ENCODE peak calls at places on chromosomes 16 and 17, in five cellular contexts. One of them, this sample, is unnamed.

GRCh38 chr16:65406076-65406475 is 284.2 kb upstream of the CDH11 start:
- DNase-seq in neuronal stem cell: no peak
- DNase-seq in fibroblast of lung: no peak
- DNase-seq in PC-3: no peak
- DNase-seq in A549: no peak
- DNase-seq in this sample: no peak

GRCh38 chr17:63573634-63574033 is 23.4 kb downstream of the DCAF7 start:
- DNase-seq in A549: peak; percentile 21
- DNase-seq in PC-3: peak; percentile 37
- DNase-seq in fibroblast of lung: no peak
- DNase-seq in neuronal stem cell: no peak
- DNase-seq in this sample: no peak

GRCh38 chr17:65389956-65390355 is 171.5 kb downstream of the AXIN2 start:
- DNase-seq in neuronal stem cell: no peak
- DNase-seq in fibroblast of lung: peak; percentile 94
- DNase-seq in PC-3: peak; percentile 97
- DNase-seq in A549: no peak
- DNase-seq in this sample: peak; percentile 75

GRCh38 chr17:50087246-50087911 is 7.8 kb upstream of the PDK2 start:
- DNase-seq in PC-3: peak; percentile 88
- DNase-seq in fibroblast of lung: peak; percentile 56
- DNase-seq in neuronal stem cell: peak; percentile 68
- DNase-seq in A549: peak; percentile 87
- DNase-seq in this sample: peak; percentile 68

GRCh38 chr16:53768593-53768992 is 64.6 kb downstream of the FTO start:
- DNase-seq in A549: peak; percentile 87
- DNase-seq in neuronal stem cell: no peak
- DNase-seq in fibroblast of lung: peak; percentile 95
- DNase-seq in PC-3: peak; percentile 90
- DNase-seq in this sample: peak; percentile 94

GRCh38 chr17:61928101-61928436 is 287 bp upstream of the INTS2 start:
- DNase-seq in neuronal stem cell: no peak
- DNase-seq in fibroblast of lung: no peak
- DNase-seq in PC-3: no peak
- DNase-seq in A549: no peak
- DNase-seq in this sample: no peak

GRCh38 chr17:72338304-72338703 is 217.5 kb downstream of the SOX9 start:
- DNase-seq in neuronal stem cell: no peak
- DNase-seq in A549: no peak
- DNase-seq in PC-3: no peak
- DNase-seq in fibroblast of lung: peak; percentile 33
- DNase-seq in this sample: no peak

GRCh38 chr17:34400301-34400931 is 37.4 kb upstream of the CCL1 start:
- DNase-seq in neuronal stem cell: no peak
- DNase-seq in PC-3: no peak
- DNase-seq in A549: no peak
- DNase-seq in fibroblast of lung: no peak
- DNase-seq in this sample: no peak

GRCh38 chr16:8781797-8782196 is 15.6 kb downstream of the TMEM186 start:
- DNase-seq in A549: no peak
- DNase-seq in fibroblast of lung: no peak
- DNase-seq in PC-3: no peak
- DNase-seq in neuronal stem cell: no peak
- DNase-seq in this sample: no peak

GRCh38 chr16:20300312-20301097 is 26.8 kb downstream of the GP2 start:
- DNase-seq in PC-3: peak; percentile 59
- DNase-seq in A549: peak; percentile 63
- DNase-seq in fibroblast of lung: peak; percentile 7
- DNase-seq in neuronal stem cell: peak; percentile 70
- DNase-seq in this sample: no peak

GRCh38 chr17:50203086-50203485 is 1.7 kb upstream of the COL1A1 start:
- DNase-seq in PC-3: no peak
- DNase-seq in fibroblast of lung: peak; percentile 78
- DNase-seq in A549: no peak
- DNase-seq in neuronal stem cell: no peak
- DNase-seq in this sample: no peak

GRCh38 chr16:13176711-13177110 is 275.3 kb downstream of the SHISA9 start:
- DNase-seq in PC-3: no peak
- DNase-seq in neuronal stem cell: no peak
- DNase-seq in fibroblast of lung: no peak
- DNase-seq in A549: no peak
- DNase-seq in this sample: peak; percentile 10

GRCh38 chr17:28657756-28658155 is 4.0 kb downstream of the SDF2 start:
- DNase-seq in PC-3: peak; percentile 66
- DNase-seq in neuronal stem cell: no peak
- DNase-seq in fibroblast of lung: peak; percentile 29
- DNase-seq in A549: no peak
- DNase-seq in this sample: no peak
- H3K4me2 ChIP-seq in PC-3: peak overlapping the region; percentile 13
- H3K4me2 ChIP-seq in neuronal stem cell: no peak overlapping the region
- H3K4me2 ChIP-seq in fibroblast of lung: no peak overlapping the region
- H3K4me2 ChIP-seq in A549: no peak overlapping the region
- H3K4me2 ChIP-seq in this sample: no peak overlapping the region

GRCh38 chr16:87380403-87380802 is 3.2 kb downstream of the FBXO31 start:
- DNase-seq in A549: no peak
- DNase-seq in PC-3: no peak
- DNase-seq in fibroblast of lung: no peak
- DNase-seq in neuronal stem cell: no peak
- DNase-seq in this sample: no peak

GRCh38 chr16:87384162-87384999 is 805 bp upstream of the FBXO31 start:
- DNase-seq in fibroblast of lung: no peak
- DNase-seq in A549: peak; percentile 76
- DNase-seq in neuronal stem cell: no peak
- DNase-seq in PC-3: no peak
- DNase-seq in this sample: peak; percentile 63

GRCh38 chr16:87380875-87381274 is 2.7 kb downstream of the FBXO31 start:
- DNase-seq in neuronal stem cell: no peak
- DNase-seq in PC-3: no peak
- DNase-seq in fibroblast of lung: peak; percentile 23
- DNase-seq in A549: no peak
- DNase-seq in this sample: no peak

GRCh38 chr16:87383522-87384161 is at the start of gene FBXO31:
- DNase-seq in neuronal stem cell: peak; percentile 96
- DNase-seq in A549: peak; percentile 95
- DNase-seq in fibroblast of lung: peak; percentile 90
- DNase-seq in PC-3: peak; percentile 64
- DNase-seq in this sample: peak; percentile 75

GRCh38 chr16:87382023-87382785 is 1.4 kb downstream of the FBXO31 start:
- DNase-seq in A549: no peak
- DNase-seq in fibroblast of lung: no peak
- DNase-seq in PC-3: no peak
- DNase-seq in neuronal stem cell: no peak
- DNase-seq in this sample: no peak
- H3K4me2 ChIP-seq in A549: peak overlapping the region; percentile 85
- H3K4me2 ChIP-seq in fibroblast of lung: peak overlapping the region; percentile 97
- H3K4me2 ChIP-seq in PC-3: peak overlapping the region; percentile 73
- H3K4me2 ChIP-seq in neuronal stem cell: peak overlapping the region; percentile 96
- H3K4me2 ChIP-seq in this sample: peak overlapping the region; percentile 94

GRCh38 chr16:85026696-85027095 is 899 bp upstream of the KIAA0513 start:
- DNase-seq in neuronal stem cell: no peak
- DNase-seq in A549: no peak
- DNase-seq in PC-3: peak; percentile 19
- DNase-seq in fibroblast of lung: no peak
- DNase-seq in this sample: peak; percentile 68

GRCh38 chr16:85028638-85029412 is 1.2 kb downstream of the KIAA0513 start:
- DNase-seq in neuronal stem cell: no peak
- DNase-seq in PC-3: peak; percentile 80
- DNase-seq in A549: no peak
- DNase-seq in fibroblast of lung: peak; percentile 76
- DNase-seq in this sample: peak; percentile 76

GRCh38 chr16:85027349-85027967 is at the start of gene KIAA0513:
- DNase-seq in neuronal stem cell: peak; percentile 95
- DNase-seq in A549: peak; percentile 92
- DNase-seq in fibroblast of lung: peak; percentile 83
- DNase-seq in PC-3: peak; percentile 90
- DNase-seq in this sample: peak; percentile 73

GRCh38 chr16:85029413-85029794 is 1.8 kb downstream of the KIAA0513 start:
- DNase-seq in fibroblast of lung: peak; percentile 56
- DNase-seq in A549: no peak
- DNase-seq in PC-3: peak; percentile 87
- DNase-seq in neuronal stem cell: no peak
- DNase-seq in this sample: peak; percentile 82

DNA sequence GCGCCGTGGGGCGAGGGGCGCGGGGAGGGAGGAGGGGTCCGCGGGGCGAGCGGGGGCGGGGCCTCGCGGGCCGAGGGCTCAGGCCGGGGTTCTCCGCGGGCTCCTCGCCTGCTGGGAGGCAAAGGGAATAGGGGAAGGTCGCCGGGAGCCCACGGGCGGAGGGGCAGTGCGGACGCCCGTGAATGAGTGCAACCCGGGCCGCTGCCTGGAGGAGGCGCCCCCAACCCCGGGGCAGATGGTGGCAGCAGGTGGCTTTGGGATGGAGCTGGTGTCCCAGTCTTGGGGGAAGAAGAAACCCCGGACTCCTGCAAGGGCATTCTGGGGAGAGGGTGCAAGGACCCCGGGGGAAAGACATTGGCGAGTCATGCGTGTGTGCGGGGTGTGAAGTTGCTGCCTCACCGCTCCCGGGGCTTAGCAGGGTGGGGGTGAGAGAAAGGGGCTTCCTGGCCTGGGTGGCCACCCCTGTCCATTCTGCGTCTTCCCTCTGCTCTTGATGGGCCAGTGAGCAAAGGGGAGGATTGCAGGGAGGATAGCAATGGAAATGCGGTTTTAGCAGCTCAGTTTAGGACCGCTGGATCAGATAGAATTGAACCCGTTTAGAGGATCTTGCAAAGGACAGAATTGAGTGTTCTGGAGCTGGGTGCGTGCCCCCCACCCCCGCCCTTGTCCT is 508 bp downstream of the KIAA0513 start:
- DNase-seq in fibroblast of lung: no peak
- DNase-seq in neuronal stem cell: no peak
- DNase-seq in PC-3: no peak
- DNase-seq in A549: no peak
- DNase-seq in this sample: no peak
- H3K4me2 ChIP-seq in fibroblast of lung: peak overlapping the region; percentile 99
- H3K4me2 ChIP-seq in neuronal stem cell: peak overlapping the region; percentile 80
- H3K4me2 ChIP-seq in PC-3: peak overlapping the region; percentile 89
- H3K4me2 ChIP-seq in A549: peak overlapping the region; percentile 78
- H3K4me2 ChIP-seq in this sample: peak overlapping the region; percentile 95

GRCh38 chr17:58323420-58324408 is 4.9 kb downstream of the TSPOAP1 start:
- DNase-seq in neuronal stem cell: no peak
- DNase-seq in fibroblast of lung: no peak
- DNase-seq in PC-3: no peak
- DNase-seq in A549: no peak
- DNase-seq in this sample: no peak
- H3K4me2 ChIP-seq in neuronal stem cell: peak overlapping the region; percentile 93
- H3K4me2 ChIP-seq in fibroblast of lung: no peak overlapping the region
- H3K4me2 ChIP-seq in PC-3: peak overlapping the region; percentile 93
- H3K4me2 ChIP-seq in A549: no peak overlapping the region
- H3K4me2 ChIP-seq in this sample: no peak overlapping the region

GRCh38 chr17:78947235-78948153 is 22.3 kb upstream of the TIMP2 start:
- DNase-seq in PC-3: no peak
- DNase-seq in A549: no peak
- DNase-seq in neuronal stem cell: no peak
- DNase-seq in fibroblast of lung: no peak
- DNase-seq in this sample: no peak

GRCh38 chr17:78953356-78954350 is 26.1 kb downstream of the LGALS3BP start:
- DNase-seq in neuronal stem cell: no peak
- DNase-seq in fibroblast of lung: no peak
- DNase-seq in PC-3: no peak
- DNase-seq in A549: no peak
- DNase-seq in this sample: no peak

GRCh38 chr17:78951967-78952551 is 26.9 kb upstream of the TIMP2 start:
- DNase-seq in A549: no peak
- DNase-seq in neuronal stem cell: no peak
- DNase-seq in fibroblast of lung: no peak
- DNase-seq in PC-3: no peak
- DNase-seq in this sample: no peak

GRCh38 chr17:78952706-78953105 is 27.0 kb downstream of the LGALS3BP start:
- DNase-seq in fibroblast of lung: no peak
- DNase-seq in A549: no peak
- DNase-seq in neuronal stem cell: no peak
- DNase-seq in PC-3: no peak
- DNase-seq in this sample: no peak

GRCh38 chr17:78950870-78951269 is 25.7 kb upstream of the TIMP2 start:
- DNase-seq in fibroblast of lung: no peak
- DNase-seq in neuronal stem cell: no peak
- DNase-seq in PC-3: no peak
- DNase-seq in A549: no peak
- DNase-seq in this sample: no peak
- H3K4me2 ChIP-seq in fibroblast of lung: no peak overlapping the region
- H3K4me2 ChIP-seq in neuronal stem cell: no peak overlapping the region
- H3K4me2 ChIP-seq in PC-3: no peak overlapping the region
- H3K4me2 ChIP-seq in A549: no peak overlapping the region
- H3K4me2 ChIP-seq in this sample: no peak overlapping the region

GRCh38 chr17:18106211-18106610 is 2.3 kb upstream of the MYO15A start:
- DNase-seq in neuronal stem cell: no peak
- DNase-seq in A549: no peak
- DNase-seq in fibroblast of lung: no peak
- DNase-seq in PC-3: no peak
- DNase-seq in this sample: no peak

GRCh38 chr17:18108400-18109312 is at the start of gene MYO15A:
- DNase-seq in PC-3: no peak
- DNase-seq in A549: no peak
- DNase-seq in fibroblast of lung: no peak
- DNase-seq in neuronal stem cell: no peak
- DNase-seq in this sample: no peak

GRCh38 chr17:18107061-18107460 is 1.5 kb upstream of the MYO15A start:
- DNase-seq in neuronal stem cell: no peak
- DNase-seq in PC-3: no peak
- DNase-seq in A549: no peak
- DNase-seq in fibroblast of lung: no peak
- DNase-seq in this sample: no peak

GRCh38 chr17:18109935-18110334 is 1.4 kb downstream of the MYO15A start:
- DNase-seq in fibroblast of lung: no peak
- DNase-seq in PC-3: no peak
- DNase-seq in A549: no peak
- DNase-seq in neuronal stem cell: no peak
- DNase-seq in this sample: no peak

DNA sequence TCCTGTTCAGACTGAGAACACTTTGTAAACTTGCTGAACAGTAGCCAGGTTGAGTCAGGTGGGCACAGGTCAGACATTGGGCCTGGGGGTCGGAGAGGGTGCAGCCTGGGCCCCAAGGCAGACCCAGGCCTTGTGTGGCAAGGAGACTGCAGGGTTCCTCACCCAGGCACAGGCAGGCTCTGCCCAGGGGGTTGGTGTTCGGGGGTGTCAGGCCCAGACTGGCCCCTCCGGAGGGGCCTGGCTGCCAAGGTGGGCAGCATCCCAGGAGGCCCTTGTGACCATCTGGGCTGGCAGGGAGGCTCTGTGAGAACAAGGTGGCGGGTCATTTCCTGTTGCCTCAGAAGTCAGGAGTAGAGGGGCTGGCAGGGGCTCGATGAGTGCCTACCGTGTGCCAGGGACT is 585 bp upstream of the MYO15A start:
- DNase-seq in neuronal stem cell: no peak
- DNase-seq in PC-3: no peak
- DNase-seq in A549: no peak
- DNase-seq in fibroblast of lung: no peak
- DNase-seq in this sample: no peak
- H3K4me2 ChIP-seq in neuronal stem cell: no peak overlapping the region
- H3K4me2 ChIP-seq in PC-3: no peak overlapping the region
- H3K4me2 ChIP-seq in A549: no peak overlapping the region
- H3K4me2 ChIP-seq in fibroblast of lung: no peak overlapping the region
- H3K4me2 ChIP-seq in this sample: no peak overlapping the region